ENCODE peak calls at places on chromosome 3, in four cellular contexts. S is neural progenitor cell, O is heart right ventricle, E is HepG2. R is an unnamed sample. For H3K4me1, the result is how much of the 10 kb centered on the place peaks cover.

GRCh38 chr3:100160516-100160915 is 46.2 kb upstream of the FILIP1L start:
- DNase-seq in S (no peak), O (no peak), E (no peak), R (no peak)

GRCh38 chr3:194711913-194712312 is 26.2 kb downstream of the FAM43A start:
- DNase-seq in S (no peak), O (peak), E (peak), R (no peak)

GRCh38 chr3:150784747-150785125 is 21.8 kb upstream of the SIAH2 start:
- DNase-seq in S (no peak), O (no peak), E (no peak), R (no peak)

GRCh38 chr3:72960812-72961518 is 35.6 kb upstream of the PPP4R2 start:
- DNase-seq in S (no peak), O (peak), E (peak), R (peak)

GRCh38 chr3:48465531-48466378 is 19.2 kb downstream of the ATRIP start:
- DNase-seq in S (peak), O (peak), E (peak), R (peak)

GRCh38 chr3:137024348-137024747 is 66.6 kb downstream of the IL20RB start:
- DNase-seq in S (no peak), O (no peak), E (no peak), R (no peak)

GRCh38 chr3:53167418-53168174 is 6.6 kb downstream of the PRKCD start:
- DNase-seq in S (peak), O (no peak), E (no peak), R (no peak)

GRCh38 chr3:72890166-72890925 is 2.5 kb downstream of the GXYLT2 start:
- DNase-seq in S (no peak), O (no peak), E (peak), R (no peak)

GRCh38 chr3:183762304-183762703 is 63.1 kb downstream of the MAP6D1 start:
- DNase-seq in S (no peak), O (no peak), E (no peak), R (no peak)

GRCh38 chr3:40717471-40717870 is 192.7 kb downstream of the ZNF621 start:
- DNase-seq in S (no peak), O (no peak), E (no peak), R (no peak)

GRCh38 chr3:20353286-20353685 is 167.3 kb upstream of the SGO1 start:
- DNase-seq in S (no peak), O (no peak), E (no peak), R (no peak)

GRCh38 chr3:46370784-46371183 is at the start of gene CCR5:
- DNase-seq in S (no peak), O (no peak), E (no peak), R (peak)

GRCh38 chr3:195114026-195114425 is 156.9 kb downstream of the XXYLT1 start:
- DNase-seq in S (no peak), O (no peak), E (no peak), R (no peak)

GRCh38 chr3:40505599-40506462 is at the start of gene ZNF620:
- DNase-seq in S (peak), O (peak), E (peak), R (peak)

GRCh38 chr3:136195258-136196063 is 674 bp downstream of the MSL2 start:
- DNase-seq in S (peak), O (peak), E (peak), R (peak)

GRCh38 chr3:108289159-108289558 is 7.2 kb upstream of the HHLA2 start:
- DNase-seq in S (no peak), O (no peak), E (no peak), R (no peak)

GRCh38 chr3:12662593-12663310 is 1.2 kb downstream of the RAF1 start:
- DNase-seq in S (peak), O (peak), E (no peak), R (peak)

GRCh38 chr3:159798951-159799350 is 189.7 kb upstream of the IL12A start:
- DNase-seq in S (no peak), O (no peak), E (peak), R (no peak)

GRCh38 chr3:159802864-159803263 is 185.8 kb upstream of the IL12A start:
- DNase-seq in S (no peak), O (no peak), E (no peak), R (no peak)

GRCh38 chr3:159797771-159798170 is 190.9 kb upstream of the IL12A start:
- DNase-seq in S (no peak), O (no peak), E (no peak), R (no peak)

GRCh38 chr3:159803444-159803843 is 185.2 kb upstream of the IL12A start:
- DNase-seq in S (no peak), O (no peak), E (no peak), R (no peak)

DNA sequence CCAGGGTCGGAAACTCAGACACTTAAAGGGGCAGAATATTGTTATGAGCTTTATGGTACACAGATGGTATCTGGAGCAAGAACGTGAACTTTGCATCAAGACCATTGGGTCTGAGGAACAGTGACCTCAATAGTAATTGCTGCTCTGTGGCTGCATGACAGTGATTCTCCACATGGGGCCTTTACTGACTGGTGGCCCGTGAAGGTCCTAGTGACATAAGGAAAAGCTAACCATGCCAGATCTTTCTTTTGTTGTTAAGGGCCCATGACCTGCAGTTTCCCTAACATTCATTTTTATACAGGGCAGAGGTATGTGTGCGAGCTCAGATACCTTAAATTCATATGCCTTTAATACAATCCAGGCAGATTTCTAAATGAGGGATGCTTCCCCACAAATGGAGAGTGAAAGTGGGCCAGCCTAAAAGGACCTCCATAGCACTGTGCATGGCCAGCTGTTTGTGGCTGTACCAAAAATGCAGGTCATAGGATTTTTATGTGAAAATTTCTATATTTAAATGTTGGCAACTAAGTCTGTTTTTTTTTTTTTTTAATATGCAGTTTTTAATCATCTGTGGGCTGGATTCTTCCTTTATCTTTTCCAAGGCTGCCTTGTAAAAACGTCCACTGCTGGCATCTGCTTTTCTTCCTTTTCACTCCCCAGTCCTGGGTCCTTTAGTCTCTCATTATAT is 188.1 kb upstream of the IL12A start:
- DNase-seq in S (no peak), O (no peak), E (no peak), R (no peak)
- H3K4me1 ChIP-seq in S (under half), O (half or more), E (under half), R (under half)

GRCh38 chr3:157436583-157437300 is at the start of gene PTX3:
- DNase-seq in S (peak), O (peak), E (no peak), R (no peak)
- H3K27ac ChIP-seq in S (peak), O (no peak), E (no peak), R (no peak)

DNA sequence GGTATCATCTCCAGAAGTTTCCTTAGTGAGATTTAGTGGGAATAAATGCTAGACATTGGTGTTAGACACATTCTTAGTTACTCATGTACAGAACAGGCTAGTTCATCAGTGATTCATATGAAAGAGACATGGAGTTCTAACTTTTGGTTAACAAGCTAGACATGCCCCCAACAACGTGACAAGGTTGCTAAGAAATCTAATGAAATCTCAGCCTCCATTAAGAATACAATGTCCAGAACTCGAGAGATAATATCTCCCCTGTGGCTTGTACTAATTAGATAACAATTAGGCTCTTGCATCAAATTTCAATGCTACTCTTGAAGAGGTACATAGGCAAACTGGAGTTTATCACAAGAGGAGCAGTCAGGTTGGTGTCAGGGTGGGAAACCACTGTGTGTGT is 16.7 kb upstream of the ALCAM start:
- DNase-seq in S (peak), O (no peak), E (no peak), R (no peak)
- H3K4me1 ChIP-seq in S (under half), O (under half), E (under half), R (under half)

DNA sequence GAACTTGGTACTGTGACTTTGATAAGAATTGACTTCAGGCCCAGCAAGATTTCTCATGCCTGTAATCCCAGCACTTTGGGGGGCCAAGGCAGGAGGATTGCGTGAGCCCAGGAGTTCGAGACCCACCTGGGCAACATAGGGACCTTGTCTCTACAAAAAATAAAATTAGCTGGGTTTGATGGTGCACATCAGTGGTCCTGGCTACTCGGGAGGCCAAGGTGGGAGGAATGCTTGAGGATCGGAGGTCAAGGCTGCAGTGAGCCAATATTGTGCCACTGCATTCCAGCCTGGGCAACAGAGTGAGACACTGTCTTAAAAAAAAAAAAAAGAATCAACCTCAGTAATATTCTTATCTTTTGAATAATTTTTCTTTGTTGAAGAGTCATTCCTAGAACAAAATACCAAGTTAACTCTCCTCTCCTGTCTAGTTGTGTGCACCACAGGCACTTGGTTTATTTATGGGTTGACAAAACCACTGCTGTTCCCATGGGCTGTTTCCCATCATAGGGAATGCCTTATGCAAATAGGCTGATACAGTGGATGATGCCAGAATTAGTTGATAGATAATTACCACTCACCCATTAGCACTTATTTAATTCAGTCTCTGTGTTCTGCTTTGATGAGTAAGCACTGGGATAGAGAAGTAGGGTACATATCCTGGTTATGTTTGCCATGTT is 32.8 kb downstream of the TRAK1 start:
- DNase-seq in S (no peak), O (no peak), E (no peak), R (no peak)
- H3K27ac ChIP-seq in S (no peak), O (peak), E (no peak), R (no peak)

GRCh38 chr3:16511561-16512434 is 1.7 kb downstream of the RFTN1 start:
- DNase-seq in S (peak), O (peak), E (no peak), R (peak)
- H3K4me1 ChIP-seq in S (under half), O (half or more), E (under half), R (under half)

R was measured in small intestine.